ENCODE peak calls at places on chromosome 22, in six cellular contexts. One of them, this sample, is unnamed. For H3K4me1, the result is how much of the 10 kb centered on the place peaks cover.

GRCh38 chr22:27183474-27183873 is 526.1 kb downstream of the MIAT start:
- DNase-seq in IMR-90: no peak
- DNase-seq in H9: no peak
- DNase-seq in lower lobe of right lung: no peak
- DNase-seq in stomach: no peak
- DNase-seq in psoas muscle: no peak
- DNase-seq in this sample: no peak

GRCh38 chr22:19691721-19692341 is 22.5 kb upstream of the SEPTIN5 start:
- DNase-seq in IMR-90: peak
- DNase-seq in lower lobe of right lung: no peak
- DNase-seq in stomach: no peak
- DNase-seq in psoas muscle: no peak
- DNase-seq in H9: peak
- DNase-seq in this sample: peak

GRCh38 chr22:28949788-28950187 is 66.4 kb downstream of the ZNRF3 start:
- DNase-seq in H9: no peak
- DNase-seq in IMR-90: peak
- DNase-seq in stomach: no peak
- DNase-seq in psoas muscle: no peak
- DNase-seq in lower lobe of right lung: no peak
- DNase-seq in this sample: no peak

GRCh38 chr22:39007177-39007576 is 6.9 kb upstream of the APOBEC3C start:
- DNase-seq in lower lobe of right lung: no peak
- DNase-seq in H9: no peak
- DNase-seq in psoas muscle: no peak
- DNase-seq in IMR-90: no peak
- DNase-seq in stomach: no peak
- DNase-seq in this sample: no peak

GRCh38 chr22:27845603-27846100 is 44.1 kb upstream of the MN1 start:
- DNase-seq in stomach: no peak
- DNase-seq in IMR-90: no peak
- DNase-seq in psoas muscle: no peak
- DNase-seq in H9: no peak
- DNase-seq in lower lobe of right lung: no peak
- DNase-seq in this sample: no peak

GRCh38 chr22:28329582-28330073 is 350.0 kb downstream of the TTC28 start:
- DNase-seq in H9: no peak
- DNase-seq in lower lobe of right lung: no peak
- DNase-seq in stomach: no peak
- DNase-seq in psoas muscle: no peak
- DNase-seq in IMR-90: peak
- DNase-seq in this sample: no peak

GRCh38 chr22:39625554-39626537 is 55.3 kb downstream of the CACNA1I start:
- DNase-seq in IMR-90: no peak
- DNase-seq in lower lobe of right lung: no peak
- DNase-seq in H9: no peak
- DNase-seq in stomach: no peak
- DNase-seq in psoas muscle: no peak
- DNase-seq in this sample: peak

GRCh38 chr22:29306175-29306829 is at the start of gene GAS2L1:
- DNase-seq in stomach: peak
- DNase-seq in H9: peak
- DNase-seq in psoas muscle: peak
- DNase-seq in lower lobe of right lung: peak
- DNase-seq in IMR-90: peak
- DNase-seq in this sample: peak

GRCh38 chr22:28902490-28902889 is 19.1 kb downstream of the ZNRF3 start:
- DNase-seq in H9: no peak
- DNase-seq in stomach: no peak
- DNase-seq in psoas muscle: no peak
- DNase-seq in lower lobe of right lung: no peak
- DNase-seq in IMR-90: no peak
- DNase-seq in this sample: no peak

GRCh38 chr22:25777870-25778269 is 35.9 kb downstream of the MYO18B start:
- DNase-seq in stomach: no peak
- DNase-seq in lower lobe of right lung: no peak
- DNase-seq in IMR-90: peak
- DNase-seq in H9: no peak
- DNase-seq in psoas muscle: no peak
- DNase-seq in this sample: no peak

GRCh38 chr22:30127749-30128166 is 47.5 kb downstream of the HORMAD2 start:
- DNase-seq in lower lobe of right lung: no peak
- DNase-seq in IMR-90: peak
- DNase-seq in H9: no peak
- DNase-seq in stomach: no peak
- DNase-seq in psoas muscle: no peak
- DNase-seq in this sample: no peak

GRCh38 chr22:20771918-20772625 is 1.8 kb upstream of the SERPIND1 start:
- DNase-seq in H9: no peak
- DNase-seq in stomach: no peak
- DNase-seq in lower lobe of right lung: no peak
- DNase-seq in psoas muscle: no peak
- DNase-seq in IMR-90: no peak
- DNase-seq in this sample: no peak

GRCh38 chr22:28025866-28026575 is 107.0 kb upstream of the PITPNB start:
- DNase-seq in IMR-90: no peak
- DNase-seq in lower lobe of right lung: no peak
- DNase-seq in stomach: peak
- DNase-seq in H9: no peak
- DNase-seq in psoas muscle: no peak
- DNase-seq in this sample: no peak

GRCh38 chr22:42324991-42325710 is 54.7 kb upstream of the TCF20 start:
- DNase-seq in stomach: peak
- DNase-seq in lower lobe of right lung: no peak
- DNase-seq in H9: peak
- DNase-seq in psoas muscle: no peak
- DNase-seq in IMR-90: no peak
- DNase-seq in this sample: no peak

GRCh38 chr22:31244943-31245451 is 32.9 kb downstream of the LIMK2 start:
- DNase-seq in H9: no peak
- DNase-seq in IMR-90: no peak
- DNase-seq in psoas muscle: no peak
- DNase-seq in lower lobe of right lung: no peak
- DNase-seq in stomach: no peak
- DNase-seq in this sample: no peak

GRCh38 chr22:42202669-42203068 is 67.8 kb downstream of the TCF20 start:
- DNase-seq in lower lobe of right lung: no peak
- DNase-seq in stomach: no peak
- DNase-seq in H9: no peak
- DNase-seq in IMR-90: peak
- DNase-seq in psoas muscle: no peak
- DNase-seq in this sample: no peak

GRCh38 chr22:24030186-24030702 is 19.1 kb downstream of the CABIN1 start:
- DNase-seq in H9: no peak
- DNase-seq in psoas muscle: no peak
- DNase-seq in lower lobe of right lung: no peak
- DNase-seq in stomach: no peak
- DNase-seq in IMR-90: no peak
- DNase-seq in this sample: no peak

GRCh38 chr22:39362271-39362670 is 12.5 kb downstream of the SYNGR1 start:
- DNase-seq in H9: peak
- DNase-seq in lower lobe of right lung: no peak
- DNase-seq in psoas muscle: no peak
- DNase-seq in IMR-90: no peak
- DNase-seq in stomach: no peak
- DNase-seq in this sample: no peak

GRCh38 chr22:30869996-30870395 is 98.6 kb downstream of the MORC2 start:
- DNase-seq in H9: no peak
- DNase-seq in IMR-90: no peak
- DNase-seq in psoas muscle: no peak
- DNase-seq in stomach: no peak
- DNase-seq in lower lobe of right lung: peak
- DNase-seq in this sample: peak

GRCh38 chr22:41820447-41820846 is 12.5 kb upstream of the SREBF2 start:
- DNase-seq in psoas muscle: no peak
- DNase-seq in IMR-90: no peak
- DNase-seq in H9: no peak
- DNase-seq in lower lobe of right lung: no peak
- DNase-seq in stomach: no peak
- DNase-seq in this sample: no peak

GRCh38 chr22:38952382-38952993 is 4.9 kb upstream of the APOBEC3A start:
- DNase-seq in IMR-90: no peak
- DNase-seq in psoas muscle: no peak
- DNase-seq in stomach: no peak
- DNase-seq in lower lobe of right lung: no peak
- DNase-seq in H9: no peak
- DNase-seq in this sample: no peak

GRCh38 chr22:30947163-30947820 is 21.3 kb downstream of the MORC2 start:
- DNase-seq in stomach: no peak
- DNase-seq in lower lobe of right lung: no peak
- DNase-seq in psoas muscle: no peak
- DNase-seq in IMR-90: no peak
- DNase-seq in H9: no peak
- DNase-seq in this sample: peak

GRCh38 chr22:44389181-44389580 is 76.4 kb upstream of the SHISAL1 start:
- DNase-seq in lower lobe of right lung: peak
- DNase-seq in psoas muscle: peak
- DNase-seq in H9: no peak
- DNase-seq in stomach: no peak
- DNase-seq in IMR-90: no peak
- DNase-seq in this sample: no peak

GRCh38 chr22:32994046-32994827 is 63.9 kb downstream of the SYN3 start:
- DNase-seq in lower lobe of right lung: no peak
- DNase-seq in IMR-90: no peak
- DNase-seq in psoas muscle: peak
- DNase-seq in H9: no peak
- DNase-seq in stomach: no peak
- DNase-seq in this sample: peak

GRCh38 chr22:31248965-31249940 is 37.2 kb downstream of the LIMK2 start:
- DNase-seq in H9: no peak
- DNase-seq in stomach: no peak
- DNase-seq in psoas muscle: no peak
- DNase-seq in lower lobe of right lung: no peak
- DNase-seq in IMR-90: no peak
- DNase-seq in this sample: no peak

GRCh38 chr22:48939441-48940265 is 888.0 kb downstream of the BRD1 start:
- DNase-seq in IMR-90: no peak
- DNase-seq in H9: no peak
- DNase-seq in stomach: peak
- DNase-seq in psoas muscle: no peak
- DNase-seq in lower lobe of right lung: no peak
- DNase-seq in this sample: no peak

GRCh38 chr22:37310075-37310606 is 27.8 kb downstream of the CYTH4 start:
- DNase-seq in H9: no peak
- DNase-seq in IMR-90: no peak
- DNase-seq in psoas muscle: no peak
- DNase-seq in stomach: no peak
- DNase-seq in lower lobe of right lung: no peak
- DNase-seq in this sample: no peak
- H3K4me1 ChIP-seq in H9: under half
- H3K4me1 ChIP-seq in IMR-90: under half
- H3K4me1 ChIP-seq in psoas muscle: under half
- H3K4me1 ChIP-seq in stomach: under half
- H3K4me1 ChIP-seq in lower lobe of right lung: half or more
- H3K4me1 ChIP-seq in this sample: under half

GRCh38 chr22:36900225-36900624 is 13.2 kb upstream of the CSF2RB start:
- DNase-seq in lower lobe of right lung: no peak
- DNase-seq in psoas muscle: no peak
- DNase-seq in H9: no peak
- DNase-seq in IMR-90: no peak
- DNase-seq in stomach: no peak
- DNase-seq in this sample: no peak

GRCh38 chr22:36902143-36902911 is 11.1 kb upstream of the CSF2RB start:
- DNase-seq in IMR-90: no peak
- DNase-seq in H9: no peak
- DNase-seq in lower lobe of right lung: no peak
- DNase-seq in psoas muscle: no peak
- DNase-seq in stomach: no peak
- DNase-seq in this sample: no peak

GRCh38 chr22:36900880-36901279 is 12.5 kb upstream of the CSF2RB start:
- DNase-seq in psoas muscle: no peak
- DNase-seq in stomach: no peak
- DNase-seq in IMR-90: no peak
- DNase-seq in lower lobe of right lung: no peak
- DNase-seq in H9: peak
- DNase-seq in this sample: no peak

GRCh38 chr22:36899498-36899897 is 13.9 kb upstream of the CSF2RB start:
- DNase-seq in H9: no peak
- DNase-seq in IMR-90: no peak
- DNase-seq in lower lobe of right lung: no peak
- DNase-seq in psoas muscle: no peak
- DNase-seq in stomach: no peak
- DNase-seq in this sample: no peak

GRCh38 chr22:36901411-36902142 is 11.9 kb upstream of the CSF2RB start:
- DNase-seq in lower lobe of right lung: no peak
- DNase-seq in stomach: no peak
- DNase-seq in IMR-90: no peak
- DNase-seq in H9: no peak
- DNase-seq in psoas muscle: no peak
- DNase-seq in this sample: no peak
- H3K27ac ChIP-seq in lower lobe of right lung: peak
- H3K27ac ChIP-seq in stomach: no peak
- H3K27ac ChIP-seq in IMR-90: no peak
- H3K27ac ChIP-seq in H9: no peak
- H3K27ac ChIP-seq in psoas muscle: no peak
- H3K27ac ChIP-seq in this sample: no peak

DNA sequence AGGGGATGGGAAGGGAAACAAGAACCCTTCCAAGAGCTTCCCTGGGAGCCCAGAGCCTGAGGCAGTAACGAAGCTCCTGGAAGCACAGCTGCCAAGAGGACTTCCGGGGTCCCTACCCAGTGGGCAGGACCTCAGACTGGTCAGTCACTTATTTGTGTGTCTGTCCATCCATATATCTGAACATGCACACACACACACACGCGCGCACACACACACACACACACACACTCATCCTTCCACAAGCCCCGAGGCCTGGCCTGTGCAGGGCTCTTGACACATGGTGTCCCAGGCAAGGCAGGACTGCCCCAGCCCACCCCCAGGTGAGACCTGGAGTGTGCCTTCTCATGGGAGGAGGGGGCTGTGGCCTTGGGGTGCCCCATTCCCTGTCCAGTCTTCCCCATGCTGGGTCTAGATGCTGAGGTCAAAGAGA is 44.9 kb downstream of the IGLL5 start:
- DNase-seq in IMR-90: no peak
- DNase-seq in H9: no peak
- DNase-seq in psoas muscle: peak
- DNase-seq in lower lobe of right lung: no peak
- DNase-seq in stomach: no peak
- DNase-seq in this sample: no peak
- H3K4me1 ChIP-seq in IMR-90: under half
- H3K4me1 ChIP-seq in H9: under half
- H3K4me1 ChIP-seq in psoas muscle: under half
- H3K4me1 ChIP-seq in lower lobe of right lung: under half
- H3K4me1 ChIP-seq in stomach: under half
- H3K4me1 ChIP-seq in this sample: under half

GRCh38 chr22:46828323-46829139 is 66.1 kb downstream of the TBC1D22A start:
- DNase-seq in psoas muscle: no peak
- DNase-seq in stomach: no peak
- DNase-seq in lower lobe of right lung: no peak
- DNase-seq in H9: no peak
- DNase-seq in IMR-90: no peak
- DNase-seq in this sample: peak
- H3K27ac ChIP-seq in psoas muscle: no peak
- H3K27ac ChIP-seq in stomach: no peak
- H3K27ac ChIP-seq in lower lobe of right lung: no peak
- H3K27ac ChIP-seq in H9: no peak
- H3K27ac ChIP-seq in IMR-90: peak
- H3K27ac ChIP-seq in this sample: no peak

GRCh38 chr22:17922925-17923898 is 101.1 kb downstream of the MICAL3 start:
- DNase-seq in H9: no peak
- DNase-seq in psoas muscle: no peak
- DNase-seq in lower lobe of right lung: no peak
- DNase-seq in IMR-90: peak
- DNase-seq in stomach: no peak
- DNase-seq in this sample: no peak
- H3K4me1 ChIP-seq in H9: under half
- H3K4me1 ChIP-seq in psoas muscle: half or more
- H3K4me1 ChIP-seq in lower lobe of right lung: half or more
- H3K4me1 ChIP-seq in IMR-90: under half
- H3K4me1 ChIP-seq in stomach: under half
- H3K4me1 ChIP-seq in this sample: under half

GRCh38 chr22:40684728-40685127 is 5.4 kb downstream of the MCHR1 start:
- DNase-seq in stomach: no peak
- DNase-seq in psoas muscle: no peak
- DNase-seq in H9: peak
- DNase-seq in IMR-90: no peak
- DNase-seq in lower lobe of right lung: no peak
- DNase-seq in this sample: no peak
- H3K27ac ChIP-seq in stomach: no peak
- H3K27ac ChIP-seq in psoas muscle: no peak
- H3K27ac ChIP-seq in H9: peak
- H3K27ac ChIP-seq in IMR-90: no peak
- H3K27ac ChIP-seq in lower lobe of right lung: no peak
- H3K27ac ChIP-seq in this sample: no peak

This sample was measured in right cardiac atrium.